ENCODE peak calls at places on chromosomes 2 and 18, in seven cellular contexts. One of them, this sample, is unnamed. For H3K9me3, the result is how much of the 10 kb centered on the place peaks cover.

GRCh38 chr2:26922638-26923466 is 47.6 kb upstream of the MAPRE3 start:
- DNase-seq in IMR-90: peak
- DNase-seq in adipocyte: peak
- DNase-seq in neuronal stem cell: no peak
- DNase-seq in left ventricle myocardium inferior: peak
- DNase-seq in cardiac muscle cell: peak
- DNase-seq in right atrium auricular region: no peak
- DNase-seq in this sample: peak

GRCh38 chr2:233663911-233664310 is 7.8 kb upstream of the UGT1A9 start:
- DNase-seq in IMR-90: no peak
- DNase-seq in adipocyte: no peak
- DNase-seq in neuronal stem cell: no peak
- DNase-seq in left ventricle myocardium inferior: no peak
- DNase-seq in cardiac muscle cell: no peak
- DNase-seq in right atrium auricular region: no peak
- DNase-seq in this sample: no peak

GRCh38 chr2:240455719-240456606 is 20.5 kb downstream of the GPC1 start:
- DNase-seq in IMR-90: no peak
- DNase-seq in adipocyte: no peak
- DNase-seq in neuronal stem cell: no peak
- DNase-seq in left ventricle myocardium inferior: no peak
- DNase-seq in cardiac muscle cell: peak
- DNase-seq in right atrium auricular region: no peak
- DNase-seq in this sample: peak

GRCh38 chr2:65057391-65058052 is 1.3 kb downstream of the CEP68 start:
- DNase-seq in IMR-90: peak
- DNase-seq in adipocyte: peak
- DNase-seq in neuronal stem cell: no peak
- DNase-seq in left ventricle myocardium inferior: no peak
- DNase-seq in cardiac muscle cell: no peak
- DNase-seq in right atrium auricular region: no peak
- DNase-seq in this sample: no peak

GRCh38 chr2:234257859-234258561 is 207.5 kb downstream of the SPP2 start:
- DNase-seq in IMR-90: peak
- DNase-seq in adipocyte: peak
- DNase-seq in neuronal stem cell: peak
- DNase-seq in left ventricle myocardium inferior: no peak
- DNase-seq in cardiac muscle cell: peak
- DNase-seq in right atrium auricular region: no peak
- DNase-seq in this sample: peak

GRCh38 chr2:65453916-65454315 is 21.5 kb upstream of the SPRED2 start:
- DNase-seq in IMR-90: peak
- DNase-seq in adipocyte: peak
- DNase-seq in neuronal stem cell: no peak
- DNase-seq in left ventricle myocardium inferior: no peak
- DNase-seq in cardiac muscle cell: no peak
- DNase-seq in right atrium auricular region: no peak
- DNase-seq in this sample: no peak

GRCh38 chr2:10520926-10521325 is 72.8 kb upstream of the ODC1 start:
- DNase-seq in IMR-90: no peak
- DNase-seq in adipocyte: no peak
- DNase-seq in neuronal stem cell: no peak
- DNase-seq in left ventricle myocardium inferior: no peak
- DNase-seq in cardiac muscle cell: no peak
- DNase-seq in right atrium auricular region: no peak
- DNase-seq in this sample: no peak

GRCh38 chr2:205768815-205769493 is 86.7 kb downstream of the NRP2 start:
- DNase-seq in IMR-90: peak
- DNase-seq in adipocyte: peak
- DNase-seq in neuronal stem cell: no peak
- DNase-seq in left ventricle myocardium inferior: no peak
- DNase-seq in cardiac muscle cell: no peak
- DNase-seq in right atrium auricular region: no peak
- DNase-seq in this sample: no peak

GRCh38 chr2:1823187-1824169 is 79.2 kb upstream of the PXDN start:
- DNase-seq in IMR-90: no peak
- DNase-seq in adipocyte: no peak
- DNase-seq in neuronal stem cell: no peak
- DNase-seq in left ventricle myocardium inferior: no peak
- DNase-seq in cardiac muscle cell: peak
- DNase-seq in right atrium auricular region: no peak
- DNase-seq in this sample: peak

GRCh38 chr2:140643761-140644187 is 1487.0 kb downstream of the LRP1B start:
- DNase-seq in IMR-90: peak
- DNase-seq in adipocyte: peak
- DNase-seq in neuronal stem cell: no peak
- DNase-seq in left ventricle myocardium inferior: no peak
- DNase-seq in cardiac muscle cell: no peak
- DNase-seq in right atrium auricular region: no peak
- DNase-seq in this sample: no peak

GRCh38 chr2:37201766-37202165 is 5.5 kb downstream of the CEBPZOS start:
- DNase-seq in IMR-90: peak
- DNase-seq in adipocyte: no peak
- DNase-seq in neuronal stem cell: no peak
- DNase-seq in left ventricle myocardium inferior: no peak
- DNase-seq in cardiac muscle cell: no peak
- DNase-seq in right atrium auricular region: no peak
- DNase-seq in this sample: no peak

GRCh38 chr2:159795781-159796667 is 2.0 kb downstream of the CD302 start:
- DNase-seq in IMR-90: no peak
- DNase-seq in adipocyte: peak
- DNase-seq in neuronal stem cell: no peak
- DNase-seq in left ventricle myocardium inferior: no peak
- DNase-seq in cardiac muscle cell: no peak
- DNase-seq in right atrium auricular region: no peak
- DNase-seq in this sample: no peak

GRCh38 chr2:86770816-86771215 is 19.9 kb downstream of the CD8A start:
- DNase-seq in IMR-90: no peak
- DNase-seq in adipocyte: no peak
- DNase-seq in neuronal stem cell: no peak
- DNase-seq in left ventricle myocardium inferior: no peak
- DNase-seq in cardiac muscle cell: no peak
- DNase-seq in right atrium auricular region: no peak
- DNase-seq in this sample: no peak

GRCh38 chr2:20214566-20215182 is 10.3 kb downstream of the SDC1 start:
- DNase-seq in IMR-90: no peak
- DNase-seq in adipocyte: no peak
- DNase-seq in neuronal stem cell: no peak
- DNase-seq in left ventricle myocardium inferior: no peak
- DNase-seq in cardiac muscle cell: no peak
- DNase-seq in right atrium auricular region: no peak
- DNase-seq in this sample: peak

GRCh38 chr2:3443685-3444084 is 64.2 kb downstream of the TRAPPC12 start:
- DNase-seq in IMR-90: no peak
- DNase-seq in adipocyte: no peak
- DNase-seq in neuronal stem cell: no peak
- DNase-seq in left ventricle myocardium inferior: no peak
- DNase-seq in cardiac muscle cell: no peak
- DNase-seq in right atrium auricular region: no peak
- DNase-seq in this sample: no peak

GRCh38 chr2:95024960-95025405 is 525 bp upstream of the MAL start:
- DNase-seq in IMR-90: no peak
- DNase-seq in adipocyte: no peak
- DNase-seq in neuronal stem cell: no peak
- DNase-seq in left ventricle myocardium inferior: no peak
- DNase-seq in cardiac muscle cell: no peak
- DNase-seq in right atrium auricular region: no peak
- DNase-seq in this sample: no peak

GRCh38 chr2:234969329-234970157 is 17.7 kb downstream of the SH3BP4 start:
- DNase-seq in IMR-90: no peak
- DNase-seq in adipocyte: no peak
- DNase-seq in neuronal stem cell: no peak
- DNase-seq in left ventricle myocardium inferior: no peak
- DNase-seq in cardiac muscle cell: no peak
- DNase-seq in right atrium auricular region: no peak
- DNase-seq in this sample: no peak

GRCh38 chr18:36333418-36333817 is 35.9 kb downstream of the FHOD3 start:
- DNase-seq in IMR-90: peak
- DNase-seq in adipocyte: peak
- DNase-seq in neuronal stem cell: no peak
- DNase-seq in left ventricle myocardium inferior: no peak
- DNase-seq in cardiac muscle cell: no peak
- DNase-seq in right atrium auricular region: peak
- DNase-seq in this sample: no peak

GRCh38 chr2:75516378-75517122 is 44.2 kb downstream of the EVA1A start:
- DNase-seq in IMR-90: no peak
- DNase-seq in adipocyte: no peak
- DNase-seq in neuronal stem cell: no peak
- DNase-seq in left ventricle myocardium inferior: no peak
- DNase-seq in cardiac muscle cell: no peak
- DNase-seq in right atrium auricular region: no peak
- DNase-seq in this sample: no peak

GRCh38 chr2:70560040-70560439 is 6.4 kb upstream of the TGFA start:
- DNase-seq in IMR-90: no peak
- DNase-seq in adipocyte: no peak
- DNase-seq in neuronal stem cell: no peak
- DNase-seq in left ventricle myocardium inferior: no peak
- DNase-seq in cardiac muscle cell: no peak
- DNase-seq in right atrium auricular region: no peak
- DNase-seq in this sample: no peak

GRCh38 chr2:123073371-123073770 is 951.7 kb upstream of the CNTNAP5 start:
- DNase-seq in IMR-90: no peak
- DNase-seq in adipocyte: no peak
- DNase-seq in neuronal stem cell: no peak
- DNase-seq in left ventricle myocardium inferior: no peak
- DNase-seq in cardiac muscle cell: no peak
- DNase-seq in right atrium auricular region: no peak
- DNase-seq in this sample: no peak

GRCh38 chr18:74654637-74655036 is 57.0 kb downstream of the ZNF407 start:
- DNase-seq in IMR-90: peak
- DNase-seq in adipocyte: peak
- DNase-seq in neuronal stem cell: no peak
- DNase-seq in left ventricle myocardium inferior: no peak
- DNase-seq in cardiac muscle cell: no peak
- DNase-seq in right atrium auricular region: no peak
- DNase-seq in this sample: no peak

GRCh38 chr2:150885236-150885635 is 376.4 kb downstream of the RBM43 start:
- DNase-seq in IMR-90: peak
- DNase-seq in adipocyte: no peak
- DNase-seq in neuronal stem cell: no peak
- DNase-seq in left ventricle myocardium inferior: no peak
- DNase-seq in cardiac muscle cell: no peak
- DNase-seq in right atrium auricular region: no peak
- DNase-seq in this sample: no peak

GRCh38 chr2:223051580-223052375 is at the start of gene KCNE4:
- DNase-seq in IMR-90: peak
- DNase-seq in adipocyte: peak
- DNase-seq in neuronal stem cell: no peak
- DNase-seq in left ventricle myocardium inferior: no peak
- DNase-seq in cardiac muscle cell: no peak
- DNase-seq in right atrium auricular region: peak
- DNase-seq in this sample: peak

GRCh38 chr2:201781583-201782051 is 884 bp upstream of the ALS2 start:
- DNase-seq in IMR-90: no peak
- DNase-seq in adipocyte: peak
- DNase-seq in neuronal stem cell: no peak
- DNase-seq in left ventricle myocardium inferior: no peak
- DNase-seq in cardiac muscle cell: peak
- DNase-seq in right atrium auricular region: no peak
- DNase-seq in this sample: peak

GRCh38 chr2:179467111-179467510 is 202.5 kb upstream of the SESTD1 start:
- DNase-seq in IMR-90: peak
- DNase-seq in adipocyte: peak
- DNase-seq in neuronal stem cell: no peak
- DNase-seq in left ventricle myocardium inferior: no peak
- DNase-seq in cardiac muscle cell: no peak
- DNase-seq in right atrium auricular region: no peak
- DNase-seq in this sample: no peak

GRCh38 chr2:179180242-179180641 is 84.4 kb downstream of the SESTD1 start:
- DNase-seq in IMR-90: no peak
- DNase-seq in adipocyte: no peak
- DNase-seq in neuronal stem cell: no peak
- DNase-seq in left ventricle myocardium inferior: no peak
- DNase-seq in cardiac muscle cell: no peak
- DNase-seq in right atrium auricular region: no peak
- DNase-seq in this sample: peak

GRCh38 chr18:23336072-23336471 is 117.0 kb upstream of the RIOK3 start:
- DNase-seq in IMR-90: no peak
- DNase-seq in adipocyte: no peak
- DNase-seq in neuronal stem cell: no peak
- DNase-seq in left ventricle myocardium inferior: no peak
- DNase-seq in cardiac muscle cell: no peak
- DNase-seq in right atrium auricular region: no peak
- DNase-seq in this sample: no peak

GRCh38 chr18:62812242-62812641 is 96.9 kb downstream of the PHLPP1 start:
- DNase-seq in IMR-90: peak
- DNase-seq in adipocyte: no peak
- DNase-seq in neuronal stem cell: no peak
- DNase-seq in left ventricle myocardium inferior: no peak
- DNase-seq in cardiac muscle cell: no peak
- DNase-seq in right atrium auricular region: no peak
- DNase-seq in this sample: no peak

DNA sequence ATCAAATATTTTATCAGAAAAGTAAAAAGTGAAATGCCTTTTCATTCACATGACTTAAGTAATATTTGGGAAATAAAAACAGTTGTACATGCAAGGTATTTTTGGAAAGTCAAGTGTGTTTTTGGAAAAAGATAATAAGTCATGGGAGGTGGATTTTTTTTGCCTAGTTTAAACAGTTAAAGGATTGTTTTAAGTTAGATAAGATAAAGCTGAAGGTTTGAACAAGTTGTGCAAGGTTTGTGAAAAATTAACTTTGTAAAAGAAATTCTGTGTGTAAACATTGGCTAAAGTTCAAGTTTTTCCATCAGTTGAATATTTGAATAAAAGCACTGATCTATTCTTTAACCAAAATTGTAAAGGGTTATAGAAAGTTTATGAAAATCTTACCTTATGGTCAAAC is 207.9 kb upstream of the RGPD4 start:
- DNase-seq in IMR-90: no peak
- DNase-seq in adipocyte: no peak
- DNase-seq in neuronal stem cell: no peak
- DNase-seq in left ventricle myocardium inferior: no peak
- DNase-seq in cardiac muscle cell: no peak
- DNase-seq in right atrium auricular region: no peak
- DNase-seq in this sample: no peak
- H3K9me3 ChIP-seq in IMR-90: under half
- H3K9me3 ChIP-seq in adipocyte: under half
- H3K9me3 ChIP-seq in neuronal stem cell: under half
- H3K9me3 ChIP-seq in left ventricle myocardium inferior: under half
- H3K9me3 ChIP-seq in cardiac muscle cell: under half
- H3K9me3 ChIP-seq in right atrium auricular region: under half
- H3K9me3 ChIP-seq in this sample: under half

GRCh38 chr2:236642584-236643291 is 73.1 kb downstream of the ACKR3 start:
- DNase-seq in IMR-90: peak
- DNase-seq in adipocyte: peak
- DNase-seq in neuronal stem cell: no peak
- DNase-seq in left ventricle myocardium inferior: peak
- DNase-seq in cardiac muscle cell: no peak
- DNase-seq in right atrium auricular region: peak
- DNase-seq in this sample: no peak
- H3K9me3 ChIP-seq in IMR-90: under half
- H3K9me3 ChIP-seq in adipocyte: under half
- H3K9me3 ChIP-seq in neuronal stem cell: under half
- H3K9me3 ChIP-seq in left ventricle myocardium inferior: under half
- H3K9me3 ChIP-seq in cardiac muscle cell: under half
- H3K9me3 ChIP-seq in right atrium auricular region: under half
- H3K9me3 ChIP-seq in this sample: under half

GRCh38 chr2:6846967-6847695 is 18.6 kb downstream of the CMPK2 start:
- DNase-seq in IMR-90: no peak
- DNase-seq in adipocyte: no peak
- DNase-seq in neuronal stem cell: no peak
- DNase-seq in left ventricle myocardium inferior: no peak
- DNase-seq in cardiac muscle cell: no peak
- DNase-seq in right atrium auricular region: no peak
- DNase-seq in this sample: no peak
- H3K9me3 ChIP-seq in IMR-90: under half
- H3K9me3 ChIP-seq in adipocyte: half or more
- H3K9me3 ChIP-seq in neuronal stem cell: under half
- H3K9me3 ChIP-seq in left ventricle myocardium inferior: half or more
- H3K9me3 ChIP-seq in cardiac muscle cell: under half
- H3K9me3 ChIP-seq in right atrium auricular region: under half
- H3K9me3 ChIP-seq in this sample: under half

GRCh38 chr2:127373362-127374083 is 14.3 kb downstream of the MAP3K2 start:
- DNase-seq in IMR-90: no peak
- DNase-seq in adipocyte: no peak
- DNase-seq in neuronal stem cell: no peak
- DNase-seq in left ventricle myocardium inferior: no peak
- DNase-seq in cardiac muscle cell: no peak
- DNase-seq in right atrium auricular region: no peak
- DNase-seq in this sample: no peak
- H3K9me3 ChIP-seq in IMR-90: under half
- H3K9me3 ChIP-seq in adipocyte: under half
- H3K9me3 ChIP-seq in neuronal stem cell: under half
- H3K9me3 ChIP-seq in left ventricle myocardium inferior: under half
- H3K9me3 ChIP-seq in cardiac muscle cell: under half
- H3K9me3 ChIP-seq in right atrium auricular region: under half
- H3K9me3 ChIP-seq in this sample: under half

This sample was measured in neural progenitor cell.